ENCODE peak calls at places on chromosomes 11 and 22, in ten cellular contexts. B is T1000; T is substantia nigra; H is activated T-cell treated with anti-CD3 and anti-CD28 coated beads for 1 hour; X is mesenchymal stem cell; Y is activated T-helper 1 cell treated with Interleukin-2 at 50 U/mL for 16 hours; M is neural crest cell; U is activated CD4-positive, alpha-beta T cell treated with anti-CD3 and anti-CD28 coated beads, Interleukin-2, amount 10 ng/mL, durations not matched to agents 7 days and 5 days; L is left ventricle myocardium inferior; R is mesenteric fat pad. F is an unnamed sample.

GRCh38 chr11:65709661-65710060 is 2.4 kb upstream of the KAT5 start:
- DNase-seq in B (no peak), T (no peak), H (no peak), X (no peak), Y (no peak), M (no peak), U (no peak), L (no peak), R (no peak), F (no peak)

GRCh38 chr22:23178512-23179254 is 1.6 kb upstream of the BCR start:
- DNase-seq in B (peak), T (peak), H (peak), X (peak), Y (peak), M (peak), U (peak), L (peak), R (no peak), F (peak)

GRCh38 chr11:69370984-69371709 is 77.2 kb downstream of the MYEOV start:
- DNase-seq in B (no peak), T (no peak), H (no peak), X (no peak), Y (no peak), M (no peak), U (no peak), L (peak), R (peak), F (no peak)

GRCh38 chr11:45110562-45110961 is 35.9 kb upstream of the PRDM11 start:
- DNase-seq in B (peak), T (no peak), H (no peak), X (peak), Y (no peak), M (peak), U (peak), L (no peak), R (no peak), F (no peak)

GRCh38 chr11:58059011-58059358 is 28.2 kb downstream of the OR6Q1 start:
- DNase-seq in B (no peak), T (no peak), H (no peak), X (peak), Y (no peak), M (no peak), U (no peak), L (no peak), R (no peak), F (no peak)

GRCh38 chr11:60951611-60951908 is 416 bp downstream of the SLC15A3 start:
- DNase-seq in B (no peak), T (no peak), H (no peak), X (no peak), Y (no peak), M (no peak), U (no peak), L (no peak), R (no peak), F (no peak)

GRCh38 chr22:50436134-50436830 is 38.6 kb downstream of the SBF1 start:
- DNase-seq in B (no peak), T (no peak), H (no peak), X (no peak), Y (no peak), M (no peak), U (no peak), L (no peak), R (no peak), F (no peak)

GRCh38 chr11:118746988-118747585 is 43.9 kb downstream of the DDX6 start:
- DNase-seq in B (no peak), T (no peak), H (no peak), X (no peak), Y (no peak), M (no peak), U (no peak), L (no peak), R (no peak), F (no peak)

GRCh38 chr11:9716275-9717039 is 52.6 kb downstream of the SWAP70 start:
- DNase-seq in B (no peak), T (no peak), H (no peak), X (peak), Y (no peak), M (no peak), U (no peak), L (no peak), R (no peak), F (no peak)

GRCh38 chr11:70650075-70650909 is 252.0 kb downstream of the CTTN start:
- DNase-seq in B (peak), T (peak), H (no peak), X (peak), Y (no peak), M (peak), U (peak), L (peak), R (no peak), F (no peak)

GRCh38 chr11:64947202-64947814 is 11.6 kb upstream of the GPHA2 start:
- DNase-seq in B (no peak), T (no peak), H (no peak), X (no peak), Y (no peak), M (no peak), U (no peak), L (no peak), R (no peak), F (no peak)

GRCh38 chr22:44648821-44649566 is 53.0 kb upstream of the PRR5 start:
- DNase-seq in B (no peak), T (no peak), H (no peak), X (peak), Y (no peak), M (no peak), U (no peak), L (no peak), R (peak), F (no peak)

GRCh38 chr11:3049430-3050243 is 7.6 kb downstream of the CARS1 start:
- DNase-seq in B (peak), T (peak), H (peak), X (peak), Y (peak), M (no peak), U (peak), L (peak), R (peak), F (no peak)

GRCh38 chr11:18836415-18836814 is 44.8 kb upstream of the PTPN5 start:
- DNase-seq in B (no peak), T (no peak), H (no peak), X (peak), Y (no peak), M (no peak), U (no peak), L (no peak), R (no peak), F (no peak)

GRCh38 chr11:111913997-111914396 is 1.5 kb downstream of the HSPB2 start:
- DNase-seq in B (no peak), T (peak), H (no peak), X (no peak), Y (no peak), M (no peak), U (no peak), L (no peak), R (no peak), F (no peak)